ENCODE peak calls at places on chromosomes 7 and 10, in seven cellular contexts. T, U, O, W, L, X and N are unnamed samples.
A peak's percentile ranks its signal among the peaks of the same experiment; 100 is the strongest.

GRCh38 chr10:79146611-79147130 is 77.9 kb downstream of the ZMIZ1 start:
- DNase-seq in L (no peak), W (no peak), T (no peak), U (peak; percentile 85), X (no peak), O (no peak), N (no peak)

GRCh38 chr10:103445767-103446567 is 6.2 kb downstream of the CALHM2 start:
- DNase-seq in T (no peak), L (no peak), O (no peak), X (no peak), U (no peak), W (peak; percentile 76), N (no peak)

GRCh38 chr7:128424936-128425335 is 15.2 kb upstream of the IMPDH1 start:
- DNase-seq in U (no peak), W (no peak), L (no peak), T (no peak), O (no peak), X (no peak), N (no peak)

GRCh38 chr10:84265378-84265777 is 20.5 kb downstream of the RGR start:
- DNase-seq in L (no peak), O (no peak), U (no peak), W (no peak), X (no peak), T (no peak), N (no peak)

GRCh38 chr7:49635800-49636199 is 137.6 kb upstream of the VWC2 start:
- DNase-seq in T (no peak), L (no peak), O (no peak), U (no peak), X (no peak), W (no peak), N (no peak)

GRCh38 chr7:104362756-104363155 is 34.4 kb downstream of the LHFPL3 start:
- DNase-seq in U (no peak), W (no peak), X (no peak), T (no peak), L (no peak), O (no peak), N (no peak)

GRCh38 chr10:22655312-22655973 is 58.9 kb downstream of the PIP4K2A start:
- DNase-seq in U (no peak), T (no peak), O (peak; percentile 46), L (no peak), X (no peak), W (peak; percentile 84), N (no peak)

GRCh38 chr10:73922864-73923133 is 11.9 kb downstream of the PLAU start:
- DNase-seq in U (no peak), X (no peak), L (no peak), T (no peak), W (no peak), O (no peak), N (no peak)

GRCh38 chr10:132272061-132272766 is 35.5 kb downstream of the STK32C start:
- DNase-seq in L (no peak), W (no peak), T (no peak), X (no peak), O (peak; percentile 36), U (no peak), N (no peak)

GRCh38 chr7:100603697-100604077 is 1.5 kb downstream of the PCOLCE start:
- DNase-seq in L (no peak), O (no peak), U (no peak), X (no peak), T (no peak), W (peak; percentile 59), N (no peak)

GRCh38 chr10:110192552-110192951 is 14.9 kb upstream of the MXI1 start:
- DNase-seq in W (no peak), L (peak; percentile 48), T (no peak), X (no peak), U (no peak), O (no peak), N (no peak)